ENCODE peak calls at places on chromosomes 1 and 21, in seven cellular contexts. One of them, this sample, is unnamed.

GRCh38 chr1:161986328-161986727 is 37.3 kb downstream of the OLFML2B start:
- DNase-seq in osteoblast: peak; percentile 74
- DNase-seq in tibial nerve: no peak
- DNase-seq in lung: no peak
- DNase-seq in GM23338: no peak
- DNase-seq in GM06990: no peak
- DNase-seq in small intestine: no peak
- DNase-seq in this sample: no peak

GRCh38 chr1:3636080-3636479 is 11.3 kb downstream of the TPRG1L start:
- DNase-seq in small intestine: no peak
- DNase-seq in GM23338: no peak
- DNase-seq in GM06990: no peak
- DNase-seq in tibial nerve: no peak
- DNase-seq in osteoblast: no peak
- DNase-seq in lung: no peak
- DNase-seq in this sample: no peak

GRCh38 chr1:97144527-97144926 is 422.9 kb downstream of the PTBP2 start:
- DNase-seq in lung: no peak
- DNase-seq in small intestine: no peak
- DNase-seq in osteoblast: peak; percentile 4
- DNase-seq in tibial nerve: no peak
- DNase-seq in GM06990: no peak
- DNase-seq in GM23338: no peak
- DNase-seq in this sample: no peak

GRCh38 chr1:242847390-242847993 is 323.0 kb upstream of the PLD5 start:
- DNase-seq in lung: no peak
- DNase-seq in GM06990: no peak
- DNase-seq in GM23338: peak; percentile 63
- DNase-seq in osteoblast: no peak
- DNase-seq in small intestine: no peak
- DNase-seq in tibial nerve: no peak
- DNase-seq in this sample: no peak

GRCh38 chr1:115794976-115795375 is 26.5 kb upstream of the CASQ2 start:
- DNase-seq in osteoblast: no peak
- DNase-seq in GM06990: no peak
- DNase-seq in GM23338: no peak
- DNase-seq in lung: no peak
- DNase-seq in tibial nerve: no peak
- DNase-seq in small intestine: no peak
- DNase-seq in this sample: no peak

GRCh38 chr1:201282931-201283829 is at the start of gene PKP1:
- DNase-seq in GM06990: no peak
- DNase-seq in small intestine: peak; percentile 53
- DNase-seq in GM23338: peak; percentile 65
- DNase-seq in tibial nerve: no peak
- DNase-seq in osteoblast: peak; percentile 91
- DNase-seq in lung: no peak
- DNase-seq in this sample: peak; percentile 80

GRCh38 chr1:19665456-19666138 is 922 bp downstream of the HTR6 start:
- DNase-seq in tibial nerve: no peak
- DNase-seq in small intestine: no peak
- DNase-seq in osteoblast: peak; percentile 73
- DNase-seq in lung: no peak
- DNase-seq in GM23338: peak; percentile 78
- DNase-seq in GM06990: no peak
- DNase-seq in this sample: peak; percentile 85

GRCh38 chr21:40846566-40847411 is at the start of gene DSCAM:
- DNase-seq in GM06990: no peak
- DNase-seq in small intestine: no peak
- DNase-seq in tibial nerve: no peak
- DNase-seq in osteoblast: no peak
- DNase-seq in GM23338: peak; percentile 41
- DNase-seq in lung: no peak
- DNase-seq in this sample: peak; percentile 81

GRCh38 chr1:172977296-172978027 is 73.3 kb downstream of the TNFSF18 start:
- DNase-seq in small intestine: no peak
- DNase-seq in lung: no peak
- DNase-seq in osteoblast: peak; percentile 29
- DNase-seq in GM23338: no peak
- DNase-seq in tibial nerve: no peak
- DNase-seq in GM06990: no peak
- DNase-seq in this sample: no peak

GRCh38 chr1:32947669-32948068 is 16.9 kb downstream of the RNF19B start:
- DNase-seq in small intestine: peak; percentile 38
- DNase-seq in tibial nerve: no peak
- DNase-seq in lung: no peak
- DNase-seq in GM23338: no peak
- DNase-seq in osteoblast: no peak
- DNase-seq in GM06990: no peak
- DNase-seq in this sample: no peak

GRCh38 chr21:45074818-45075605 is 632 bp downstream of the ADARB1 start:
- DNase-seq in GM23338: peak; percentile 69
- DNase-seq in small intestine: peak; percentile 14
- DNase-seq in lung: no peak
- DNase-seq in osteoblast: no peak
- DNase-seq in GM06990: peak; percentile 58
- DNase-seq in tibial nerve: no peak
- DNase-seq in this sample: peak; percentile 87

GRCh38 chr1:82446251-82446650 is 645.5 kb downstream of the ADGRL2 start:
- DNase-seq in GM23338: no peak
- DNase-seq in tibial nerve: no peak
- DNase-seq in small intestine: no peak
- DNase-seq in GM06990: no peak
- DNase-seq in lung: no peak
- DNase-seq in osteoblast: no peak
- DNase-seq in this sample: no peak

GRCh38 chr1:186152227-186152944 is 222.7 kb downstream of the TPR start:
- DNase-seq in GM06990: no peak
- DNase-seq in lung: no peak
- DNase-seq in small intestine: no peak
- DNase-seq in GM23338: no peak
- DNase-seq in tibial nerve: no peak
- DNase-seq in osteoblast: no peak
- DNase-seq in this sample: no peak

GRCh38 chr1:25469177-25469576 is 38.5 kb downstream of the MACO1 start:
- DNase-seq in tibial nerve: no peak
- DNase-seq in osteoblast: peak; percentile 82
- DNase-seq in GM23338: no peak
- DNase-seq in GM06990: no peak
- DNase-seq in small intestine: no peak
- DNase-seq in lung: no peak
- DNase-seq in this sample: no peak

GRCh38 chr1:6287431-6287886 is 26.6 kb upstream of the GPR153 start:
- DNase-seq in osteoblast: no peak
- DNase-seq in lung: peak; percentile 44
- DNase-seq in GM06990: no peak
- DNase-seq in small intestine: no peak
- DNase-seq in GM23338: no peak
- DNase-seq in tibial nerve: no peak
- DNase-seq in this sample: no peak

GRCh38 chr1:246947255-246947654 is 15.5 kb upstream of the AHCTF1 start:
- DNase-seq in GM23338: no peak
- DNase-seq in small intestine: no peak
- DNase-seq in lung: peak; percentile 36
- DNase-seq in GM06990: no peak
- DNase-seq in tibial nerve: peak; percentile 73
- DNase-seq in osteoblast: peak; percentile 55
- DNase-seq in this sample: no peak

GRCh38 chr1:68218485-68218884 is 13.8 kb downstream of the WLS start:
- DNase-seq in GM06990: no peak
- DNase-seq in GM23338: peak; percentile 55
- DNase-seq in lung: no peak
- DNase-seq in small intestine: no peak
- DNase-seq in osteoblast: no peak
- DNase-seq in tibial nerve: no peak
- DNase-seq in this sample: peak; percentile 21

GRCh38 chr21:33244781-33245105 is 15.0 kb downstream of the IFNAR2 start:
- DNase-seq in GM06990: no peak
- DNase-seq in tibial nerve: no peak
- DNase-seq in osteoblast: no peak
- DNase-seq in GM23338: no peak
- DNase-seq in small intestine: no peak
- DNase-seq in lung: no peak
- DNase-seq in this sample: no peak

GRCh38 chr1:211215577-211215976 is 43.6 kb upstream of the RCOR3 start:
- DNase-seq in lung: no peak
- DNase-seq in osteoblast: no peak
- DNase-seq in small intestine: no peak
- DNase-seq in tibial nerve: no peak
- DNase-seq in GM06990: no peak
- DNase-seq in GM23338: no peak
- DNase-seq in this sample: no peak

GRCh38 chr1:43300661-43301094 is at the start of gene TIE1:
- DNase-seq in osteoblast: peak; percentile 49
- DNase-seq in tibial nerve: no peak
- DNase-seq in GM06990: no peak
- DNase-seq in small intestine: no peak
- DNase-seq in GM23338: no peak
- DNase-seq in lung: no peak
- DNase-seq in this sample: no peak
- H3K4me3 ChIP-seq in osteoblast: no peak within 1 kb of the TSS
- H3K4me3 ChIP-seq in tibial nerve: no peak within 1 kb of the TSS
- H3K4me3 ChIP-seq in GM06990: no peak within 1 kb of the TSS
- H3K4me3 ChIP-seq in small intestine: no peak within 1 kb of the TSS
- H3K4me3 ChIP-seq in GM23338: no peak within 1 kb of the TSS
- H3K4me3 ChIP-seq in lung: peak within 1 kb of the TSS; percentile 6
- H3K4me3 ChIP-seq in this sample: no peak within 1 kb of the TSS

GRCh38 chr1:166166701-166167394 is at the start of gene FAM78B:
- DNase-seq in GM23338: peak; percentile 78
- DNase-seq in tibial nerve: peak; percentile 81
- DNase-seq in lung: peak; percentile 75
- DNase-seq in GM06990: peak; percentile 88
- DNase-seq in osteoblast: peak; percentile 89
- DNase-seq in small intestine: peak; percentile 88
- DNase-seq in this sample: peak; percentile 92

GRCh38 chr1:166164995-166165660 is 1.7 kb downstream of the FAM78B start:
- DNase-seq in GM06990: peak; percentile 65
- DNase-seq in osteoblast: peak; percentile 87
- DNase-seq in GM23338: peak; percentile 84
- DNase-seq in lung: no peak
- DNase-seq in small intestine: peak; percentile 33
- DNase-seq in tibial nerve: peak; percentile 11
- DNase-seq in this sample: peak; percentile 87

GRCh38 chr1:166165661-166166399 is 971 bp downstream of the FAM78B start:
- DNase-seq in osteoblast: peak; percentile 66
- DNase-seq in tibial nerve: peak; percentile 10
- DNase-seq in small intestine: peak; percentile 20
- DNase-seq in GM06990: peak; percentile 56
- DNase-seq in GM23338: peak; percentile 50
- DNase-seq in lung: no peak
- DNase-seq in this sample: peak; percentile 80

GRCh38 chr1:166166400-166166699 is 451 bp downstream of the FAM78B start:
- DNase-seq in tibial nerve: no peak
- DNase-seq in GM23338: no peak
- DNase-seq in lung: no peak
- DNase-seq in GM06990: no peak
- DNase-seq in osteoblast: peak; percentile 30
- DNase-seq in small intestine: no peak
- DNase-seq in this sample: peak; percentile 84

DNA sequence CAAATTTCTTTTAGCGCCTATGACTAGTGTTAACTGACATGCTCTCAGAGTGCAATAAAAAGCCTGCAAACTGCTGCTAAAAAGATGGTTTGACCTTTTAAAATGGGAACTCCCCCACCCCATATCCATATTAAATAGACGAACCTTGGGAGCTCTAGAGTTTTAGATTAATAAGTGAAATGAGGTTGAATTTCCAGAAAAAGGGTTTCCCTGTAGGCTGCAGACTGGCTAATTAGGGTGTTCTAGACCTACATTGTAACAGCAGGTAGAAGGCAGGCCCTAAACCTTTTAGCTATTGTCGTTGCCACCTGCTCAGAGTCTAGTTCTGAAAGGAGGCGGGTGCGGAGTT is 2.2 kb downstream of the FAM78B start:
- DNase-seq in lung: no peak
- DNase-seq in tibial nerve: no peak
- DNase-seq in small intestine: no peak
- DNase-seq in GM06990: no peak
- DNase-seq in GM23338: no peak
- DNase-seq in osteoblast: peak; percentile 56
- DNase-seq in this sample: no peak
- H3K27me3 ChIP-seq in lung: no peaks in the 10 kb centered on the region
- H3K27me3 ChIP-seq in tibial nerve: no peaks in the 10 kb centered on the region
- H3K27me3 ChIP-seq in small intestine: peaks cover 4% of the 10 kb centered on the region
- H3K27me3 ChIP-seq in GM06990: no peaks in the 10 kb centered on the region
- H3K27me3 ChIP-seq in GM23338: peaks cover 40% of the 10 kb centered on the region
- H3K27me3 ChIP-seq in osteoblast: peaks cover 26% of the 10 kb centered on the region
- H3K27me3 ChIP-seq in this sample: peaks cover 36% of the 10 kb centered on the region

DNA sequence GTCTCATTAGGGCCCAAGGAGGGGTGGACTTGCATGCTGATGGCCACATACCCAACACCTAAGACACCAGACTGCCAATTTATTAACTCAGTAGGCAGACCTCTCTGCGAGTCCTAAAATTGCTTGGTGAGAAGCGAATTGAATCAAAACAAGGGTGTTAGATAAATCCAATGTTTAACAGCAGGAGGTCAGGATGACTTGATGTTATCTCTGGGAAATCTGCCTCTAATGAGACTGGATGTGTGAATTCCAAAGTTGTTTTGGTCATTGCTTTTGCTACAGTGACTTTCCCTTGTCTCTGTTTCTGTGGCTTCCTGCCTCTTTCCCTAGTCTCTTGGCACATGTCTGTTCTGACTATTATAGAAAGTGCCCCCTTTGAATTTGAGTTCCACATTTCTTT is 20.8 kb downstream of the MTR start:
- DNase-seq in GM06990: no peak
- DNase-seq in lung: no peak
- DNase-seq in GM23338: no peak
- DNase-seq in tibial nerve: no peak
- DNase-seq in osteoblast: no peak
- DNase-seq in small intestine: no peak
- DNase-seq in this sample: no peak
- H3K36me3 ChIP-seq in GM06990: peaks cover 9% of the 10 kb centered on the region
- H3K36me3 ChIP-seq in lung: peaks cover 23% of the 10 kb centered on the region
- H3K36me3 ChIP-seq in GM23338: peaks cover 5% of the 10 kb centered on the region
- H3K36me3 ChIP-seq in tibial nerve: no peaks in the 10 kb centered on the region
- H3K36me3 ChIP-seq in osteoblast: peaks cover 30% of the 10 kb centered on the region
- H3K36me3 ChIP-seq in small intestine: peaks cover 5% of the 10 kb centered on the region
- H3K36me3 ChIP-seq in this sample: peaks cover 11% of the 10 kb centered on the region

GRCh38 chr1:234406871-234407270 is 33.6 kb downstream of the COA6 start:
- DNase-seq in lung: no peak
- DNase-seq in GM06990: no peak
- DNase-seq in osteoblast: no peak
- DNase-seq in small intestine: no peak
- DNase-seq in tibial nerve: no peak
- DNase-seq in GM23338: no peak
- DNase-seq in this sample: no peak
- H3K4me3 ChIP-seq in lung: no peak overlapping the region
- H3K4me3 ChIP-seq in GM06990: no peak overlapping the region
- H3K4me3 ChIP-seq in osteoblast: no peak overlapping the region
- H3K4me3 ChIP-seq in small intestine: no peak overlapping the region
- H3K4me3 ChIP-seq in tibial nerve: no peak overlapping the region
- H3K4me3 ChIP-seq in GM23338: no peak overlapping the region
- H3K4me3 ChIP-seq in this sample: no peak overlapping the region

DNA sequence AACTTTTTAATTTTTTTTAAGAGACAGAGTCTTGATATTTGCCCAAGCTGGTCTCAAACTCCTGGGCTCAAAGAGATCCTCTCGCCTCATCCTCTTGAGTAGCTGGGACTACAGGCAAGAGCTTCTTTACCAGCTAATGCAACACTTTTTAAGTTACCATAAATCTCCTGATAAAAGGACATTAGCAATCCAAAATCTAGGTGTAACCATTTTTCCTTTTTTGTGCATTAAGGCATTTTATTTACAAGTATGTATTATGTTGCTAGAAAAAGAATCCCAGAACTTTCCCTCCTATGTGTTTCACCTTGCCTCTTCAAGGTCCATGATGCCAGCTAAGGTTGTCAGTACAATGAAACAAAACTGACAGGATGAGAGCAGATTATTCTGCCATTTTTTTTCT is 173.4 kb downstream of the EIF4G3 start:
- DNase-seq in GM06990: no peak
- DNase-seq in lung: no peak
- DNase-seq in GM23338: no peak
- DNase-seq in small intestine: no peak
- DNase-seq in osteoblast: no peak
- DNase-seq in tibial nerve: no peak
- DNase-seq in this sample: no peak
- H3K27me3 ChIP-seq in GM06990: no peaks in the 10 kb centered on the region
- H3K27me3 ChIP-seq in lung: no peaks in the 10 kb centered on the region
- H3K27me3 ChIP-seq in GM23338: no peaks in the 10 kb centered on the region
- H3K27me3 ChIP-seq in small intestine: no peaks in the 10 kb centered on the region
- H3K27me3 ChIP-seq in osteoblast: no peaks in the 10 kb centered on the region
- H3K27me3 ChIP-seq in tibial nerve: peaks cover 2% of the 10 kb centered on the region
- H3K27me3 ChIP-seq in this sample: no peaks in the 10 kb centered on the region

This sample was measured in H7.